ENCODE peak calls at places on chromosomes 13 and 19, in five cellular contexts. G, Q, T, H and D are unnamed samples.
A peak's percentile ranks its signal among the peaks of the same experiment; 100 is the strongest.

GRCh38 chr13:110363009-110363408 is 55.9 kb downstream of the COL4A2 start:
- DNase-seq in G (no peak), T (no peak), H (peak; percentile 57), Q (no peak), D (no peak)

GRCh38 chr13:106534844-106535551 is 464 bp downstream of the EFNB2 start:
- DNase-seq in G (no peak), H (peak; percentile 38), Q (peak; percentile 16), T (no peak), D (no peak)

GRCh38 chr13:76189882-76190519 is 553.9 kb downstream of the LMO7 start:
- DNase-seq in H (peak; percentile 25), Q (no peak), G (no peak), T (no peak), D (no peak)

GRCh38 chr19:38735257-38735686 is 9.0 kb downstream of the CAPN12 start:
- DNase-seq in G (peak; percentile 63), Q (no peak), H (peak; percentile 70), T (peak; percentile 45), D (no peak)

GRCh38 chr13:40350283-40350992 is 316.0 kb downstream of the FOXO1 start:
- DNase-seq in H (no peak), T (no peak), G (no peak), Q (no peak), D (no peak)

GRCh38 chr19:43310221-43310620 is 40.9 kb upstream of the PSG9 start:
- DNase-seq in T (no peak), Q (no peak), H (no peak), G (no peak), D (no peak)

GRCh38 chr19:35216833-35217707 is 11.5 kb downstream of the FAM187B start:
- DNase-seq in G (no peak), T (peak; percentile 57), H (peak; percentile 59), Q (no peak), D (no peak)

GRCh38 chr19:46303702-46304397 is 7.0 kb downstream of the HIF3A start:
- DNase-seq in G (peak; percentile 57), Q (no peak), H (peak; percentile 100), T (peak; percentile 67), D (no peak)

GRCh38 chr13:73248711-73249580 is 190.1 kb downstream of the KLF5 start:
- DNase-seq in H (no peak), T (no peak), G (peak; percentile 4), Q (peak; percentile 63), D (no peak)

GRCh38 chr19:55172741-55173140 is 6.3 kb upstream of the DNAAF3 start:
- DNase-seq in G (peak; percentile 46), Q (peak; percentile 75), H (no peak), T (no peak), D (no peak)

GRCh38 chr19:19348266-19348665 is 27.6 kb downstream of the MAU2 start:
- DNase-seq in Q (no peak), G (no peak), T (no peak), H (no peak), D (no peak)

GRCh38 chr19:8261347-8261746 is 46.8 kb downstream of the CD320 start:
- DNase-seq in T (no peak), G (no peak), Q (no peak), H (no peak), D (no peak)

GRCh38 chr19:8259142-8259921 is 48.8 kb downstream of the CD320 start:
- DNase-seq in Q (no peak), H (no peak), T (no peak), G (no peak), D (no peak)

GRCh38 chr19:8261881-8262280 is 46.3 kb downstream of the CD320 start:
- DNase-seq in G (no peak), H (no peak), T (no peak), Q (no peak), D (no peak)

GRCh38 chr19:8262431-8262830 is 45.7 kb downstream of the CD320 start:
- DNase-seq in Q (no peak), H (no peak), G (no peak), T (no peak), D (no peak)

DNA sequence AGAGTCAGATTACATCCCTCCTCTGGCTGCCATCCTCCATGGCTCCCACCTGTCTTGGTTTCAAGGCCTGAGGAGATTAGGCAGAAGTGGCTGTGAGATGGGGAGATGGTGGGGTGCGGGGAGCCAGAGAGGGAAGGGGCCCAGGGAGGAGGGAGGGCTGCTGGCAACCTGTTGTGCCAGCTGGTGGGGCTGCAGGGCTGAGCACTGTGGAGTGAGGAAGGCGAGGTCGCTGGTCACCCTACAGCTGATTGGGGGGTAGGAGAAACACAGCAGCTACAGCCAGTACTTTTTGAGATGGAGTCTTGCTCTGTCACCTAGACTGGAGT is 48.3 kb downstream of the CD320 start:
- DNase-seq in G (no peak), T (no peak), H (no peak), Q (no peak), D (no peak)
- TF ChIP-seq USF2 in G (no peak), T (no peak), H (no peak), Q (no peak), D (no peak)

GRCh38 chr13:86918682-86919081 is 752.5 kb upstream of the SLITRK5 start:
- DNase-seq in G (no peak), Q (no peak), H (no peak), T (no peak), D (no peak)

GRCh38 chr13:86920960-86921359 is 750.2 kb upstream of the SLITRK5 start:
- DNase-seq in T (no peak), G (no peak), Q (no peak), H (no peak), D (no peak)

GRCh38 chr13:86922936-86923335 is 748.2 kb upstream of the SLITRK5 start:
- DNase-seq in Q (peak; percentile 5), G (peak; percentile 3), T (no peak), H (no peak), D (no peak)
- TF ChIP-seq USF2 in Q (no peak), G (no peak), T (no peak), H (no peak), D (no peak)

DNA sequence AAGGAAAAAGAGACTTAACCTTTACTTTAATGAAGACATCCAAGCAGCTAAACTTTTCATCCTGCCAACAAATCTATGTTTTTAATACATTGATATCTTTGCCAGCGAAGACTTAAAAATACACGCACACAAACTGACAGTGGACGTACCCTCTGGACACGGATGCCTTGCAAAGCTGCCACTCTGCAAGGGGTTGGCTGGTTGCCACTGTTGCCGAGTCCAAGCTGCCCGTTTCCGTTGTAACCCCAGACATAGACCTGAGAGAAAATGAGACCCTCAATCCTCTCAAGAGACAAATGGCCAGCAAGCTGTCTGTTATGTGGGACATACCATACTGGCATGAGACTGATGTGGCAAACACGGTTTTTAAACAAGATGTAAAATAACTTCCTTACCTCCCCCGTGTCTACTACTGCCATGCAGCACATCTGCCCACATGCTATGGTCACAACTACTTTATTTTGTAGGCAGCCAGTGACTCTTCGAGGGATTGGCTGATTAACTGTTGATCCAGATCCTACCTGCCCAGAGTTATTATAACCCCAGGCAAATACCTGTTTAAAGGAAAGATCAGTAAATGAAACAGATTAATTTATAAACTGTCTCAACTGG is 21.2 kb downstream of the RCBTB2 start:
- DNase-seq in Q (no peak), T (no peak), G (no peak), H (no peak), D (no peak)
- TF ChIP-seq USF2 in Q (no peak), T (no peak), G (no peak), H (no peak), D (no peak)

DNA sequence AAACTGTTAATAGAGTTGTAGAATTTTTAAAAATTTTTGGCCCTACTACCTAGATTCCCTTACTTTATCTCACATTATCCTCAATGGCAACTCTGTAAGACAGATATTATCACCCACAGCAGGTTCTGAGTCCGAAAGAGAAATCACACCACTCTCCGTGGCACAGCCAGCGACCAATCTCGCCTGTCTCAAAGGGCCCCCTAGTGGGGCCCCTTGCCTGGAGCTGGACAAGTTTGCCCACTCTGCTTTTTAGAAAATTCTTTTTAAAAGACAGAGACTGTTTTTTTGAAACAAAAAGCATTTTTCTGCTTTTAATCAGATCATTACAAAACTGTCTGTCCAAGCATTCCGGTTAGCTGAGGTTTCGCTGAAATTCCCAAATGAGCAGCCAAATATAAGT is 21.7 kb downstream of the PHF11 start:
- DNase-seq in H (peak; percentile 23), G (no peak), Q (no peak), T (no peak), D (peak; percentile 26)
- TF ChIP-seq USF2 in H (no peak), G (no peak), Q (no peak), T (no peak), D (no peak)

GRCh38 chr13:111789011-111789410 is 277.9 kb upstream of the SOX1 start:
- DNase-seq in Q (no peak), H (no peak), T (no peak), G (no peak), D (no peak)

GRCh38 chr13:111791131-111791530 is 275.8 kb upstream of the SOX1 start:
- DNase-seq in H (no peak), Q (no peak), T (no peak), G (no peak), D (no peak)

GRCh38 chr13:111790621-111791020 is 276.3 kb upstream of the SOX1 start:
- DNase-seq in Q (no peak), H (no peak), G (no peak), T (no peak), D (no peak)

GRCh38 chr13:111792956-111793355 is 274.0 kb upstream of the SOX1 start:
- DNase-seq in Q (no peak), G (no peak), H (no peak), T (no peak), D (no peak)

GRCh38 chr13:111789420-111789819 is 277.5 kb upstream of the SOX1 start:
- DNase-seq in T (no peak), G (no peak), Q (no peak), H (no peak), D (no peak)
- TF ChIP-seq USF2 in T (no peak), G (no peak), Q (no peak), H (no peak), D (no peak)

GRCh38 chr19:17716309-17716929 is 2.9 kb upstream of the MAP1S start:
- DNase-seq in H (no peak), Q (no peak), G (no peak), T (no peak), D (peak; percentile 9)
- TF ChIP-seq USF2 in H (no peak), Q (no peak), G (no peak), T (no peak), D (no peak)

DNA sequence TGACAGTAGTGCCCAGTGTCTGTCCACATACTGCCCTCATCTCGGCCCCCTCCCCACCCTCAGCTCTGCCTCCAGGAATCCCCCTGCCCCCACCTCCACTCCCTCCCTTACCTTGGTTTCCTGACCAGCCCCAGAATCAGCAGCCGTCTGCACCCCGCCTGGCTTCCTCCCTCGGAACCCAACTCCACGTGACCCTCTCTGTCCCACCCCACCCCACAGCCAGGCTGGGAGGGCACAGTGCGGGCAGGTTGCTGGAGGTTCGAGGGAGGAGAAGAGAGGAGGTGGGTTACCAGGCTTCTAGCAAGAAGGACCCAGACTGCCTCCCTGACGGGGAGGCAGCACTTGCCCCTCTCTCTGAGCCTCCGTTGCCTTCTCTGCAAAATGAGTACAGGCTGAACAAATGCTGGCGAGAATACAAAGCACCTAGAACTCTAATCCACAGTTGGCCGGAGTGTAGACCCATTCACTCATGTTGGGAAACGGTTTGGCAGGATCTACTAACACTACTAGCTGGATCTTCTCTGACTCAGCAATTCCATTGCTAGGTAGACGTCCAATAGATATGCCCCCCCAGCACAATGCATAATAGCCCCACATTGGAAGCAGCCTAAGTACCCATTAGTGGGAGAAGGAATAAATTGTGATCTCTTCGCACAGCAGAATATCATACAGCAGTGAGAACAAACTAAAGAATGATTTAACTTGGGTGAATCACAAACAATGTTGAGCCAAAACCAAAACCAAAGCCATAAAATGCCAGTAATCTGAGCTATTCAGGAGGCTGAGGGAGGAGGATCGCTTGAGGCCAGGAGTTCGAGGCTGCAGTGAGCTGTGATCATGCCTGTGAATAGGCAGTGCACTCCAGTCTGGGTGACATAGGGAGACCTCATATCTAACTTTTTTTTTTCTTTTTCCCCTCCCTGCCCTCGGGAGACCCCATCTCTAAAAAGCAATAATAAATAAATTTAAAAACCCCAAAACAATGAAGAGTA is at the start of gene RASAL3:
- DNase-seq in T (no peak), H (no peak), Q (no peak), G (no peak), D (no peak)
- TF ChIP-seq USF2 in T (peak; percentile 39), H (no peak), Q (no peak), G (no peak), D (no peak)